ENCODE peak calls at places on chromosomes 16 and 17, in five cellular contexts. One of them, this sample, is unnamed.

GRCh38 chr16:50121721-50122445 is 31.2 kb upstream of the TENT4B start:
- DNase-seq in left ventricle myocardium inferior: no peak
- DNase-seq in heart left ventricle: no peak
- DNase-seq in brain microvascular endothelial cell: no peak
- DNase-seq in psoas muscle: no peak
- DNase-seq in this sample: no peak

GRCh38 chr17:43832976-43833829 is at the start of gene MPP3:
- DNase-seq in psoas muscle: peak
- DNase-seq in heart left ventricle: peak
- DNase-seq in brain microvascular endothelial cell: peak
- DNase-seq in left ventricle myocardium inferior: peak
- DNase-seq in this sample: peak

GRCh38 chr16:53022374-53022773 is 30.3 kb downstream of the CHD9NB start:
- DNase-seq in heart left ventricle: peak
- DNase-seq in brain microvascular endothelial cell: peak
- DNase-seq in left ventricle myocardium inferior: no peak
- DNase-seq in psoas muscle: no peak
- DNase-seq in this sample: peak

GRCh38 chr17:49193513-49194296 is 16.7 kb downstream of the GNGT2 start:
- DNase-seq in heart left ventricle: peak
- DNase-seq in psoas muscle: peak
- DNase-seq in left ventricle myocardium inferior: no peak
- DNase-seq in brain microvascular endothelial cell: peak
- DNase-seq in this sample: peak

GRCh38 chr16:86343733-86344585 is 166.4 kb upstream of the FOXF1 start:
- DNase-seq in psoas muscle: no peak
- DNase-seq in heart left ventricle: no peak
- DNase-seq in left ventricle myocardium inferior: no peak
- DNase-seq in brain microvascular endothelial cell: no peak
- DNase-seq in this sample: peak

GRCh38 chr17:15411556-15412198 is 55.7 kb downstream of the CDRT4 start:
- DNase-seq in heart left ventricle: no peak
- DNase-seq in psoas muscle: peak
- DNase-seq in left ventricle myocardium inferior: no peak
- DNase-seq in brain microvascular endothelial cell: no peak
- DNase-seq in this sample: no peak

GRCh38 chr17:64747938-64748540 is 85.9 kb upstream of the SMURF2 start:
- DNase-seq in heart left ventricle: no peak
- DNase-seq in brain microvascular endothelial cell: no peak
- DNase-seq in psoas muscle: no peak
- DNase-seq in left ventricle myocardium inferior: no peak
- DNase-seq in this sample: peak

GRCh38 chr17:82242977-82243647 is 14.3 kb downstream of the SLC16A3 start:
- DNase-seq in heart left ventricle: peak
- DNase-seq in brain microvascular endothelial cell: peak
- DNase-seq in left ventricle myocardium inferior: peak
- DNase-seq in psoas muscle: peak
- DNase-seq in this sample: peak

GRCh38 chr17:39662551-39663339 is 2.4 kb upstream of the TCAP start:
- DNase-seq in left ventricle myocardium inferior: no peak
- DNase-seq in psoas muscle: no peak
- DNase-seq in heart left ventricle: no peak
- DNase-seq in brain microvascular endothelial cell: no peak
- DNase-seq in this sample: no peak

GRCh38 chr17:9181640-9182039 is 160.3 kb downstream of the NTN1 start:
- DNase-seq in brain microvascular endothelial cell: no peak
- DNase-seq in left ventricle myocardium inferior: no peak
- DNase-seq in psoas muscle: no peak
- DNase-seq in heart left ventricle: no peak
- DNase-seq in this sample: no peak

GRCh38 chr17:81898029-81898866 is 3.8 kb upstream of the NPB start:
- DNase-seq in psoas muscle: no peak
- DNase-seq in left ventricle myocardium inferior: no peak
- DNase-seq in heart left ventricle: no peak
- DNase-seq in brain microvascular endothelial cell: peak
- DNase-seq in this sample: peak

GRCh38 chr17:82231562-82232321 is 2.9 kb downstream of the SLC16A3 start:
- DNase-seq in brain microvascular endothelial cell: no peak
- DNase-seq in heart left ventricle: peak
- DNase-seq in left ventricle myocardium inferior: peak
- DNase-seq in psoas muscle: peak
- DNase-seq in this sample: peak

GRCh38 chr17:49691677-49692191 is 13.8 kb upstream of the SPOP start:
- DNase-seq in psoas muscle: no peak
- DNase-seq in left ventricle myocardium inferior: no peak
- DNase-seq in brain microvascular endothelial cell: no peak
- DNase-seq in heart left ventricle: no peak
- DNase-seq in this sample: peak

GRCh38 chr17:40986920-40987319 is 2.8 kb upstream of the KRT40 start:
- DNase-seq in psoas muscle: no peak
- DNase-seq in brain microvascular endothelial cell: no peak
- DNase-seq in heart left ventricle: no peak
- DNase-seq in left ventricle myocardium inferior: no peak
- DNase-seq in this sample: no peak

GRCh38 chr17:69761767-69762321 is 313.2 kb upstream of the KCNJ16 start:
- DNase-seq in heart left ventricle: no peak
- DNase-seq in psoas muscle: no peak
- DNase-seq in brain microvascular endothelial cell: no peak
- DNase-seq in left ventricle myocardium inferior: no peak
- DNase-seq in this sample: peak

GRCh38 chr17:37659887-37660286 is 16.6 kb upstream of the DDX52 start:
- DNase-seq in left ventricle myocardium inferior: no peak
- DNase-seq in heart left ventricle: no peak
- DNase-seq in psoas muscle: no peak
- DNase-seq in brain microvascular endothelial cell: no peak
- DNase-seq in this sample: no peak

GRCh38 chr16:22979038-22979437 is 165.1 kb downstream of the HS3ST2 start:
- DNase-seq in heart left ventricle: no peak
- DNase-seq in psoas muscle: no peak
- DNase-seq in left ventricle myocardium inferior: no peak
- DNase-seq in brain microvascular endothelial cell: no peak
- DNase-seq in this sample: no peak

GRCh38 chr16:85075236-85075924 is 36.9 kb downstream of the CIBAR2 start:
- DNase-seq in brain microvascular endothelial cell: no peak
- DNase-seq in heart left ventricle: no peak
- DNase-seq in psoas muscle: no peak
- DNase-seq in left ventricle myocardium inferior: no peak
- DNase-seq in this sample: no peak

GRCh38 chr17:50328360-50328759 is 17.6 kb upstream of the XYLT2 start:
- DNase-seq in psoas muscle: no peak
- DNase-seq in left ventricle myocardium inferior: no peak
- DNase-seq in brain microvascular endothelial cell: no peak
- DNase-seq in heart left ventricle: no peak
- DNase-seq in this sample: no peak

GRCh38 chr17:28612531-28612930 is 1.5 kb downstream of the RSKR start:
- DNase-seq in psoas muscle: no peak
- DNase-seq in heart left ventricle: no peak
- DNase-seq in brain microvascular endothelial cell: no peak
- DNase-seq in left ventricle myocardium inferior: no peak
- DNase-seq in this sample: no peak

GRCh38 chr17:44083250-44083849 is 12.8 kb downstream of the G6PC3 start:
- DNase-seq in psoas muscle: no peak
- DNase-seq in heart left ventricle: no peak
- DNase-seq in brain microvascular endothelial cell: no peak
- DNase-seq in left ventricle myocardium inferior: no peak
- DNase-seq in this sample: no peak

GRCh38 chr16:46887524-46887854 is 3.3 kb downstream of the GPT2 start:
- DNase-seq in psoas muscle: no peak
- DNase-seq in heart left ventricle: no peak
- DNase-seq in left ventricle myocardium inferior: no peak
- DNase-seq in brain microvascular endothelial cell: no peak
- DNase-seq in this sample: no peak

GRCh38 chr16:72400257-72401078 is 228.5 kb upstream of the PMFBP1 start:
- DNase-seq in left ventricle myocardium inferior: no peak
- DNase-seq in brain microvascular endothelial cell: peak
- DNase-seq in psoas muscle: no peak
- DNase-seq in heart left ventricle: no peak
- DNase-seq in this sample: peak

GRCh38 chr16:23578096-23578830 is 17.9 kb downstream of the NDUFAB1 start:
- DNase-seq in psoas muscle: no peak
- DNase-seq in brain microvascular endothelial cell: no peak
- DNase-seq in heart left ventricle: no peak
- DNase-seq in left ventricle myocardium inferior: no peak
- DNase-seq in this sample: peak

GRCh38 chr16:86888240-86889044 is 310.1 kb downstream of the FOXL1 start:
- DNase-seq in psoas muscle: no peak
- DNase-seq in brain microvascular endothelial cell: no peak
- DNase-seq in left ventricle myocardium inferior: no peak
- DNase-seq in heart left ventricle: no peak
- DNase-seq in this sample: no peak

GRCh38 chr16:15141586-15141985 is 47.5 kb upstream of the RRN3 start:
- DNase-seq in left ventricle myocardium inferior: no peak
- DNase-seq in heart left ventricle: no peak
- DNase-seq in brain microvascular endothelial cell: no peak
- DNase-seq in psoas muscle: no peak
- DNase-seq in this sample: no peak

GRCh38 chr17:34811561-34811960 is 149.7 kb downstream of the CCT6B start:
- DNase-seq in left ventricle myocardium inferior: no peak
- DNase-seq in psoas muscle: no peak
- DNase-seq in heart left ventricle: no peak
- DNase-seq in brain microvascular endothelial cell: no peak
- DNase-seq in this sample: no peak

GRCh38 chr16:15694499-15694898 is 44.5 kb downstream of the NDE1 start:
- DNase-seq in heart left ventricle: no peak
- DNase-seq in psoas muscle: no peak
- DNase-seq in left ventricle myocardium inferior: no peak
- DNase-seq in brain microvascular endothelial cell: no peak
- DNase-seq in this sample: peak

GRCh38 chr16:89924298-89924924 is 1.3 kb downstream of the TUBB3 start:
- DNase-seq in heart left ventricle: no peak
- DNase-seq in psoas muscle: no peak
- DNase-seq in left ventricle myocardium inferior: no peak
- DNase-seq in brain microvascular endothelial cell: no peak
- DNase-seq in this sample: peak

GRCh38 chr16:89923640-89924297 is 627 bp downstream of the TUBB3 start:
- DNase-seq in left ventricle myocardium inferior: no peak
- DNase-seq in heart left ventricle: no peak
- DNase-seq in brain microvascular endothelial cell: no peak
- DNase-seq in psoas muscle: no peak
- DNase-seq in this sample: no peak

GRCh38 chr16:89924925-89925307 is 1.8 kb downstream of the TUBB3 start:
- DNase-seq in heart left ventricle: no peak
- DNase-seq in brain microvascular endothelial cell: no peak
- DNase-seq in psoas muscle: no peak
- DNase-seq in left ventricle myocardium inferior: no peak
- DNase-seq in this sample: no peak

GRCh38 chr16:89922884-89923639 is at the start of gene TUBB3:
- DNase-seq in psoas muscle: peak
- DNase-seq in left ventricle myocardium inferior: peak
- DNase-seq in heart left ventricle: peak
- DNase-seq in brain microvascular endothelial cell: peak
- DNase-seq in this sample: peak

GRCh38 chr16:89925596-89926079 is 2.5 kb downstream of the TUBB3 start:
- DNase-seq in psoas muscle: no peak
- DNase-seq in brain microvascular endothelial cell: no peak
- DNase-seq in heart left ventricle: no peak
- DNase-seq in left ventricle myocardium inferior: no peak
- DNase-seq in this sample: no peak
- TF ChIP-seq CTCF in psoas muscle: no peak
- TF ChIP-seq CTCF in brain microvascular endothelial cell: peak
- TF ChIP-seq CTCF in heart left ventricle: no peak
- TF ChIP-seq CTCF in left ventricle myocardium inferior: no peak
- TF ChIP-seq CTCF in this sample: peak

GRCh38 chr16:27776556-27776955 is 226.6 kb downstream of the KATNIP start:
- DNase-seq in psoas muscle: no peak
- DNase-seq in heart left ventricle: no peak
- DNase-seq in left ventricle myocardium inferior: no peak
- DNase-seq in brain microvascular endothelial cell: no peak
- DNase-seq in this sample: no peak
- H3K4me3 ChIP-seq in psoas muscle: no peak
- H3K4me3 ChIP-seq in heart left ventricle: no peak
- H3K4me3 ChIP-seq in left ventricle myocardium inferior: no peak
- H3K4me3 ChIP-seq in brain microvascular endothelial cell: no peak
- H3K4me3 ChIP-seq in this sample: no peak

DNA sequence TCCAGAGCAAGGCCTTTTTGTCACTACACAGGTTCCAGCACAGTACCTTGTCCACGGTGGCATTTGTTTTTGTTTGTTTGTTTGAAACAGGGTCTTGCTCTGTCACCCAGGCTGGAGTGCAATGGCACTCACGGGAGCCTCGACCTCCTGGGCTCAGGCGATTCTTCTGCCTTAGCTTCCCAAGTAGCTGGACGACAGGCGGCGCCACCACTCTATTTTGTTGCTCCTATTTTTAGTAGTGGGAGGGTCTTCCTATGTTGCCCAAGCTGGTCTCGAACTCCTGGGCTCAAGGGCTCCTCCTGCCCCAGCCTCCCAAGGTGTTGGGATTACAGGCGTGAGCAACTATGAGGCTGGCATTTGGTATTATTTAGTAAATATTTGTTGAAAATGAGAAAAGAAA is 10.3 kb downstream of the MRC2 start:
- DNase-seq in heart left ventricle: no peak
- DNase-seq in psoas muscle: no peak
- DNase-seq in left ventricle myocardium inferior: no peak
- DNase-seq in brain microvascular endothelial cell: no peak
- DNase-seq in this sample: no peak
- TF ChIP-seq CTCF in heart left ventricle: no peak
- TF ChIP-seq CTCF in psoas muscle: no peak
- TF ChIP-seq CTCF in left ventricle myocardium inferior: no peak
- TF ChIP-seq CTCF in brain microvascular endothelial cell: peak
- TF ChIP-seq CTCF in this sample: no peak

GRCh38 chr17:7114241-7114874 is at the start of gene ASGR2:
- DNase-seq in brain microvascular endothelial cell: no peak
- DNase-seq in heart left ventricle: no peak
- DNase-seq in psoas muscle: no peak
- DNase-seq in left ventricle myocardium inferior: no peak
- DNase-seq in this sample: no peak
- H3K4me3 ChIP-seq in brain microvascular endothelial cell: no peak
- H3K4me3 ChIP-seq in heart left ventricle: no peak
- H3K4me3 ChIP-seq in psoas muscle: no peak
- H3K4me3 ChIP-seq in left ventricle myocardium inferior: no peak
- H3K4me3 ChIP-seq in this sample: no peak

GRCh38 chr16:25134306-25134705 is 22.8 kb downstream of the LCMT1 start:
- DNase-seq in brain microvascular endothelial cell: peak
- DNase-seq in heart left ventricle: no peak
- DNase-seq in left ventricle myocardium inferior: no peak
- DNase-seq in psoas muscle: no peak
- DNase-seq in this sample: no peak

GRCh38 chr16:25140459-25140858 is 28.9 kb downstream of the LCMT1 start:
- DNase-seq in heart left ventricle: no peak
- DNase-seq in psoas muscle: no peak
- DNase-seq in left ventricle myocardium inferior: no peak
- DNase-seq in brain microvascular endothelial cell: peak
- DNase-seq in this sample: peak

GRCh38 chr16:25138130-25138529 is 26.6 kb downstream of the LCMT1 start:
- DNase-seq in heart left ventricle: no peak
- DNase-seq in left ventricle myocardium inferior: no peak
- DNase-seq in psoas muscle: no peak
- DNase-seq in brain microvascular endothelial cell: no peak
- DNase-seq in this sample: no peak

GRCh38 chr16:25135239-25135878 is 23.8 kb downstream of the LCMT1 start:
- DNase-seq in heart left ventricle: no peak
- DNase-seq in brain microvascular endothelial cell: peak
- DNase-seq in left ventricle myocardium inferior: no peak
- DNase-seq in psoas muscle: no peak
- DNase-seq in this sample: peak
- TF ChIP-seq CTCF in heart left ventricle: no peak
- TF ChIP-seq CTCF in brain microvascular endothelial cell: peak
- TF ChIP-seq CTCF in left ventricle myocardium inferior: no peak
- TF ChIP-seq CTCF in psoas muscle: no peak
- TF ChIP-seq CTCF in this sample: peak